ENCODE peak calls at places on chromosomes 4 and X, in ten cellular contexts. Z, M, T, S, N, R, D, P, F and J are unnamed samples.
A peak's percentile ranks its signal among the peaks of the same experiment; 100 is the strongest.

GRCh38 chr4:171846232-171846631 is 33.0 kb downstream of the GALNTL6 start:
- DNase-seq in M (peak; percentile 31), D (peak; percentile 95), P (peak; percentile 52), Z (peak; percentile 55), S (peak; percentile 77), N (no peak), R (peak; percentile 43), T (peak; percentile 82), F (peak; percentile 84), J (peak; percentile 71)

GRCh38 chrX:118117069-118117405 is 427 bp upstream of the KLHL13 start:
- DNase-seq in R (peak; percentile 10), N (no peak), T (no peak), F (no peak), Z (no peak), M (no peak), D (no peak), S (peak; percentile 44), P (no peak), J (peak; percentile 41)

GRCh38 chrX:151790421-151791160 is 56.0 kb downstream of the CNGA2 start:
- DNase-seq in R (no peak), T (no peak), Z (no peak), N (no peak), D (no peak), F (no peak), P (no peak), S (peak; percentile 75), M (no peak), J (no peak)

GRCh38 chr4:6991771-6992557 is 51.2 kb upstream of the TADA2B start:
- DNase-seq in T (no peak), F (no peak), Z (no peak), N (peak; percentile 94), D (no peak), R (peak; percentile 82), P (no peak), M (no peak), S (peak; percentile 84), J (no peak)

GRCh38 chr4:80202190-80202711 is 4.9 kb downstream of the PRDM8 start:
- DNase-seq in P (peak; percentile 87), Z (no peak), F (peak; percentile 81), R (peak; percentile 32), M (no peak), D (peak; percentile 94), S (peak; percentile 93), T (peak; percentile 94), N (peak; percentile 80), J (no peak)

GRCh38 chrX:39336709-39337294 is 535.5 kb downstream of the MID1IP1 start:
- DNase-seq in D (no peak), R (no peak), Z (no peak), M (no peak), S (no peak), P (no peak), T (no peak), F (no peak), N (no peak), J (no peak)

GRCh38 chr4:23105759-23106370 is 413.1 kb downstream of the GBA3 start:
- DNase-seq in M (no peak), T (no peak), D (no peak), Z (no peak), S (no peak), N (no peak), R (peak; percentile 12), F (no peak), P (no peak), J (no peak)

GRCh38 chr4:41613782-41614181 is 75.8 kb downstream of the LIMCH1 start:
- DNase-seq in T (no peak), S (peak; percentile 34), M (no peak), P (no peak), F (no peak), R (no peak), D (no peak), N (no peak), Z (no peak), J (no peak)

GRCh38 chrX:123962794-123963373 is 1.4 kb downstream of the STAG2 start:
- DNase-seq in P (peak; percentile 88), F (peak; percentile 96), N (peak; percentile 94), R (peak; percentile 93), M (peak; percentile 88), T (peak; percentile 64), Z (peak; percentile 95), D (peak; percentile 92), S (peak; percentile 93), J (peak; percentile 93)

GRCh38 chrX:123962006-123962485 is 540 bp downstream of the STAG2 start:
- DNase-seq in S (peak; percentile 25), T (no peak), P (no peak), D (no peak), F (no peak), R (no peak), M (no peak), N (no peak), Z (peak; percentile 76), J (peak; percentile 83)

GRCh38 chrX:123965712-123966111 is 4.2 kb downstream of the STAG2 start:
- DNase-seq in Z (no peak), P (no peak), D (no peak), M (no peak), N (no peak), R (no peak), S (no peak), F (no peak), T (no peak), J (no peak)

GRCh38 chrX:123961268-123962005 is at the start of gene STAG2:
- DNase-seq in N (peak; percentile 85), T (peak; percentile 62), Z (peak; percentile 94), P (peak; percentile 78), R (peak; percentile 79), S (peak; percentile 88), F (peak; percentile 94), M (peak; percentile 80), D (peak; percentile 88), J (peak; percentile 86)

GRCh38 chrX:123964155-123964554 is 2.6 kb downstream of the STAG2 start:
- DNase-seq in S (peak; percentile 57), R (peak; percentile 17), N (peak; percentile 43), D (no peak), P (no peak), M (no peak), Z (no peak), T (no peak), F (peak; percentile 15), J (no peak)
- H3K4me3 ChIP-seq in S (peak overlapping the region; percentile 91), R (peak overlapping the region; percentile 91), N (no peak overlapping the region), D (peak overlapping the region; percentile 95), P (no peak overlapping the region), M (peak overlapping the region; percentile 77), Z (peak overlapping the region; percentile 95), T (peak overlapping the region; percentile 95), F (no peak overlapping the region), J (peak overlapping the region; percentile 75)

GRCh38 chr4:25857403-25857802 is 5.4 kb downstream of the SEL1L3 start:
- DNase-seq in N (no peak), Z (no peak), R (no peak), S (no peak), D (no peak), T (no peak), M (no peak), F (peak; percentile 53), P (no peak), J (peak; percentile 72)

GRCh38 chr4:25857851-25858400 is 4.9 kb downstream of the SEL1L3 start:
- DNase-seq in P (no peak), M (no peak), T (no peak), S (no peak), Z (no peak), N (no peak), R (no peak), D (no peak), F (no peak), J (no peak)

GRCh38 chr4:25860586-25861421 is 2.0 kb downstream of the SEL1L3 start:
- DNase-seq in N (peak; percentile 42), T (no peak), F (no peak), R (no peak), P (peak; percentile 34), M (no peak), D (no peak), Z (peak; percentile 72), S (peak; percentile 45), J (peak; percentile 92)

GRCh38 chr4:25861422-25861926 is 1.3 kb downstream of the SEL1L3 start:
- DNase-seq in D (no peak), M (no peak), R (peak; percentile 30), F (no peak), N (peak; percentile 47), P (no peak), T (no peak), S (peak; percentile 57), Z (peak; percentile 40), J (peak; percentile 66)

GRCh38 chr4:25859429-25860148 is 3.2 kb downstream of the SEL1L3 start:
- DNase-seq in D (no peak), S (no peak), M (no peak), T (no peak), F (peak; percentile 18), N (no peak), R (no peak), Z (no peak), P (no peak), J (peak; percentile 92)
- H3K9ac ChIP-seq in D (no peak overlapping the region), S (no peak overlapping the region), M (no peak overlapping the region), T (no peak overlapping the region), F (no peak overlapping the region), N (no peak overlapping the region), R (no peak overlapping the region), Z (no peak overlapping the region), P (peak overlapping the region; percentile 0), J (peak overlapping the region; percentile 86)

DNA sequence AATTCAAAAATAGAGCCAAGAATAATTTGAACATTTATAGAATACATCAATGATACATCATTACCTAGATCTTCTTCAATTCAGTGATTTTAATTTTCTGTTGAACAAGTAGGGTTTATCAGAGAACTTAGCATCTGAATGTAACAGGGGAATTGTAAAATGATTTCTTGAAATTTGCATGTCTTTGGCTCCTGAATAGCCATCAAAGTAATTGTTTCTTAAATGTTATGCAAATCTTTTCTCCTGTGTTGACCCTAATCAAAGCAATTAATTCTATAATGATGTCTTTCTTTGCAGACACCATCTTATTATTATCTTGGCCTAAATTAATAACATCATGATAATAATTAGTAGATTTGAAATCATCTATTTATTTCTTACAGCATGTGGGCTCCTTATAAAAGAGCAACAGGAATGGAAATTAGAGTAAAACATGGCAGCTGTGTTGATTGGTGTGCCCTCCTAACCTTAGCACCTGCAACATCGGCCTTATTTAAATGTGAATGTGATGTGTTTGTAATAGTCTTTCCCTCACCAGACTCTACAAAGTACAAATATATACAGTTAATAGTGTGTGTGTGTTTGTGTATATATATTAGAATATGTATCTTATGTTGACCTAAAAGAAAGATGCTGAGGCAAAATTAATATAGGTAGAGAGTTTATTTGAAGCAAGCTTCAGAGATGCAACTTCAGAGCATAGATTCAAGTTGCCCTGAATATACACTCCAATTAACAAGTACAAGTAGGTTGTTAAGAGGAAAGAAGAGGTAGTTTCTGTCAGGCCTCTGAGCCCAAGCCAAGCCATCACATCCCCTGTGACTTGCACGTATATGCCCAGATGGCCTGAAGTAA is 328.0 kb upstream of the TECRL start:
- DNase-seq in R (no peak), F (no peak), D (no peak), Z (no peak), S (no peak), T (no peak), N (no peak), P (no peak), M (no peak), J (no peak)
- H3K4me3 ChIP-seq in R (no peak overlapping the region), F (no peak overlapping the region), D (no peak overlapping the region), Z (no peak overlapping the region), S (no peak overlapping the region), T (no peak overlapping the region), N (no peak overlapping the region), P (no peak overlapping the region), M (no peak overlapping the region), J (no peak overlapping the region)

GRCh38 chrX:109155161-109155560 is 326.7 kb downstream of the GUCY2F start:
- DNase-seq in D (no peak), F (no peak), N (no peak), Z (no peak), S (no peak), T (no peak), M (no peak), R (no peak), P (no peak), J (no peak)
- H3K9ac ChIP-seq in D (no peak overlapping the region), F (no peak overlapping the region), N (no peak overlapping the region), Z (no peak overlapping the region), S (no peak overlapping the region), T (no peak overlapping the region), M (no peak overlapping the region), R (no peak overlapping the region), P (no peak overlapping the region), J (no peak overlapping the region)

GRCh38 chr4:118904418-118904817 is 15.8 kb downstream of the SYNPO2 start:
- DNase-seq in N (no peak), M (no peak), P (no peak), Z (no peak), R (no peak), D (no peak), F (no peak), S (no peak), T (no peak), J (no peak)
- H3K4me3 ChIP-seq in N (no peak overlapping the region), M (no peak overlapping the region), P (no peak overlapping the region), Z (no peak overlapping the region), R (no peak overlapping the region), D (no peak overlapping the region), F (no peak overlapping the region), S (no peak overlapping the region), T (no peak overlapping the region), J (no peak overlapping the region)